ENCODE peak calls at places on chromosomes 6 and 20, in five cellular contexts. B, S, V, E and H are unnamed samples.

GRCh38 chr6:43173496-43174262 is 2.6 kb downstream of the SRF start:
- DNase-seq in V (no peak), S (no peak), E (no peak), B (no peak), H (no peak)

GRCh38 chr6:57302477-57302876 is 15.0 kb upstream of the PRIM2 start:
- DNase-seq in S (no peak), V (peak; percentile 26), B (no peak), E (peak; percentile 70), H (peak; percentile 83)

GRCh38 chr6:52360601-52361346 is 1.2 kb upstream of the PAQR8 start:
- DNase-seq in E (no peak), B (no peak), V (no peak), S (peak; percentile 56), H (peak; percentile 49)

GRCh38 chr6:34236423-34237315 is at the start of gene HMGA1:
- DNase-seq in E (peak; percentile 86), S (peak; percentile 94), V (peak; percentile 76), B (peak; percentile 96), H (peak; percentile 90)

GRCh38 chr20:32385541-32385940 is 27.4 kb downstream of the ASXL1 start:
- DNase-seq in S (no peak), B (no peak), E (no peak), V (no peak), H (peak; percentile 33)

GRCh38 chr6:19731286-19731685 is 105.9 kb upstream of the ID4 start:
- DNase-seq in B (no peak), E (peak; percentile 93), S (no peak), V (no peak), H (peak; percentile 79)

GRCh38 chr6:10404799-10405524 is 9.9 kb downstream of the TFAP2A start:
- DNase-seq in V (no peak), E (no peak), B (no peak), S (no peak), H (no peak)

GRCh38 chr20:50344232-50345071 is 153.8 kb downstream of the CEBPB start:
- DNase-seq in V (no peak), E (no peak), S (no peak), B (no peak), H (no peak)

GRCh38 chr6:88483424-88483823 is 317.3 kb upstream of the CNR1 start:
- DNase-seq in B (no peak), E (no peak), S (no peak), V (no peak), H (no peak)